ENCODE peak calls at places on chromosome 6, in eight cellular contexts. W, F, I, T, J, L, E and M are unnamed samples. For H3K27me3, the result is how much of the 10 kb centered on the place peaks cover.

GRCh38 chr6:129671442-129672344 is 38.3 kb downstream of the ARHGAP18 start:
- DNase-seq in W (peak), F (no peak), I (no peak), T (peak), J (no peak), L (no peak), E (no peak), M (peak)

GRCh38 chr6:138012682-138013081 is 94.5 kb downstream of the PERP start:
- DNase-seq in W (no peak), F (no peak), I (no peak), T (no peak), J (no peak), L (no peak), E (no peak), M (no peak)

GRCh38 chr6:112372213-112372806 is 25.2 kb downstream of the RFPL4B start:
- DNase-seq in W (no peak), F (peak), I (peak), T (no peak), J (no peak), L (peak), E (no peak), M (peak)

GRCh38 chr6:156423075-156423474 is 354.1 kb upstream of the ARID1B start:
- DNase-seq in W (no peak), F (no peak), I (no peak), T (no peak), J (peak), L (no peak), E (no peak), M (no peak)

GRCh38 chr6:127299522-127300240 is 33.0 kb downstream of the RNF146 start:
- DNase-seq in W (no peak), F (no peak), I (no peak), T (no peak), J (no peak), L (peak), E (no peak), M (no peak)

GRCh38 chr6:122154912-122155516 is 244.4 kb upstream of the HSF2 start:
- DNase-seq in W (no peak), F (no peak), I (no peak), T (no peak), J (no peak), L (no peak), E (no peak), M (no peak)

GRCh38 chr6:131383421-131384411 is 189.3 kb upstream of the ARG1 start:
- DNase-seq in W (no peak), F (no peak), I (no peak), T (no peak), J (no peak), L (no peak), E (no peak), M (no peak)

GRCh38 chr6:100446115-100446921 is 18.4 kb downstream of the SIM1 start:
- DNase-seq in W (no peak), F (no peak), I (no peak), T (no peak), J (no peak), L (no peak), E (no peak), M (no peak)

GRCh38 chr6:105401247-105402089 is 1.4 kb downstream of the PREP start:
- DNase-seq in W (no peak), F (peak), I (no peak), T (no peak), J (no peak), L (no peak), E (no peak), M (peak)

GRCh38 chr6:132797975-132798819 is at the start of gene SLC18B1:
- DNase-seq in W (peak), F (peak), I (no peak), T (no peak), J (peak), L (peak), E (peak), M (peak)

GRCh38 chr6:56699066-56699654 is 56.5 kb upstream of the DST start:
- DNase-seq in W (no peak), F (no peak), I (no peak), T (no peak), J (no peak), L (peak), E (no peak), M (no peak)

GRCh38 chr6:132218063-132218696 is 183.1 kb downstream of the MOXD1 start:
- DNase-seq in W (no peak), F (peak), I (peak), T (no peak), J (peak), L (peak), E (no peak), M (peak)

GRCh38 chr6:30683137-30683979 is 3.1 kb downstream of the PPP1R18 start:
- DNase-seq in W (no peak), F (no peak), I (no peak), T (no peak), J (no peak), L (no peak), E (no peak), M (no peak)

GRCh38 chr6:13558718-13559117 is 15.7 kb upstream of the SIRT5 start:
- DNase-seq in W (no peak), F (no peak), I (no peak), T (no peak), J (no peak), L (no peak), E (no peak), M (no peak)

GRCh38 chr6:80144753-80145152 is 38.3 kb downstream of the BCKDHB start:
- DNase-seq in W (no peak), F (no peak), I (no peak), T (no peak), J (no peak), L (no peak), E (no peak), M (no peak)

GRCh38 chr6:46057792-46058191 is 42.1 kb upstream of the CLIC5 start:
- DNase-seq in W (no peak), F (no peak), I (no peak), T (no peak), J (no peak), L (no peak), E (no peak), M (no peak)

GRCh38 chr6:169722362-169723199 is 1.7 kb downstream of the PHF10 start:
- DNase-seq in W (peak), F (peak), I (no peak), T (no peak), J (peak), L (peak), E (peak), M (peak)

GRCh38 chr6:63683071-63683603 is 47.5 kb downstream of the PHF3 start:
- DNase-seq in W (no peak), F (no peak), I (no peak), T (no peak), J (no peak), L (no peak), E (no peak), M (no peak)

GRCh38 chr6:36743032-36743431 is 45.4 kb downstream of the RAB44 start:
- DNase-seq in W (no peak), F (no peak), I (no peak), T (no peak), J (no peak), L (no peak), E (no peak), M (no peak)

GRCh38 chr6:42276008-42276890 is 58.6 kb upstream of the MRPS10 start:
- DNase-seq in W (no peak), F (no peak), I (no peak), T (no peak), J (peak), L (no peak), E (peak), M (peak)

GRCh38 chr6:168147205-168147738 is 68.3 kb upstream of the FRMD1 start:
- DNase-seq in W (no peak), F (no peak), I (no peak), T (no peak), J (no peak), L (no peak), E (no peak), M (no peak)

GRCh38 chr6:83511901-83512681 is at the start of gene PRSS35:
- DNase-seq in W (peak), F (peak), I (peak), T (no peak), J (peak), L (peak), E (peak), M (peak)

GRCh38 chr6:130421567-130421966 is 55.8 kb downstream of the TMEM200A start:
- DNase-seq in W (no peak), F (no peak), I (no peak), T (no peak), J (peak), L (no peak), E (no peak), M (peak)

GRCh38 chr6:42163941-42164340 is 9.2 kb upstream of the GUCA1A start:
- DNase-seq in W (no peak), F (no peak), I (no peak), T (no peak), J (no peak), L (no peak), E (no peak), M (no peak)

GRCh38 chr6:71489736-71490135 is 201.1 kb downstream of the OGFRL1 start:
- DNase-seq in W (peak), F (no peak), I (peak), T (no peak), J (peak), L (peak), E (no peak), M (peak)

GRCh38 chr6:160853946-160854345 is 137.6 kb upstream of the MAP3K4 start:
- DNase-seq in W (no peak), F (no peak), I (no peak), T (no peak), J (no peak), L (no peak), E (no peak), M (no peak)

GRCh38 chr6:25661129-25661779 is 9.2 kb downstream of the SCGN start:
- DNase-seq in W (no peak), F (no peak), I (no peak), T (no peak), J (no peak), L (no peak), E (no peak), M (no peak)

GRCh38 chr6:25670793-25671513 is 18.9 kb downstream of the SCGN start:
- DNase-seq in W (no peak), F (no peak), I (peak), T (no peak), J (no peak), L (peak), E (no peak), M (peak)

GRCh38 chr6:25660512-25660911 is 8.5 kb downstream of the SCGN start:
- DNase-seq in W (no peak), F (no peak), I (peak), T (no peak), J (peak), L (peak), E (no peak), M (peak)

GRCh38 chr6:25670208-25670607 is 18.2 kb downstream of the SCGN start:
- DNase-seq in W (no peak), F (no peak), I (no peak), T (no peak), J (no peak), L (no peak), E (no peak), M (no peak)

DNA sequence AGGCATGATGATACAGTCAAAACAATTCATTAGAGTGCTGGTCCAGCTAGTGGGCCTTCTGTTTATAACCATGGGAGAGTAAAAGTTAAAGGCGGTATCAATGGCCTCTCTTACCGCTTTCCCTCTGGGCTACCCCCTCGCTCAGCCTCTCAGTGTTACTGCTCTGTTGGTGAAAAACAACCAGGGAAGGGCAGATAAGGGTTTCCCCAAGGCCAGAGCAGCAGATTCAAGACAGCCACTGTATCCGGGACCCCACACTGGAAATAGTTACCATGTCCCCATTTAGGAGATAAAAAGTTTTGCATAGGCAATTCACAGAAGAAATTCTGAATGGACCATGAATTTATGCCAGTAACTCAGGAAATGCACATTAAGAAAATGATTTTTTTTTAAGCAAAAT is 13.4 kb downstream of the SCGN start:
- DNase-seq in W (no peak), F (no peak), I (no peak), T (no peak), J (no peak), L (no peak), E (no peak), M (no peak)
- TF ChIP-seq CTCF in W (no peak), F (no peak), I (no peak), T (no peak), J (no peak), L (no peak), E (no peak), M (no peak)

GRCh38 chr6:69881322-69882151 is 15.2 kb downstream of the COL19A1 start:
- DNase-seq in W (no peak), F (no peak), I (no peak), T (peak), J (no peak), L (no peak), E (no peak), M (no peak)
- H3K27ac ChIP-seq in W (no peak), F (no peak), I (no peak), T (peak), J (no peak), L (no peak), E (no peak), M (no peak)

GRCh38 chr6:28543671-28544131 is 18.0 kb downstream of the GPX5 start:
- DNase-seq in W (no peak), F (peak), I (no peak), T (no peak), J (no peak), L (no peak), E (no peak), M (peak)
- H3K27me3 ChIP-seq in W (half or more), F (under half), I (under half), T (under half), J (under half), L (under half), E (under half), M (under half)

GRCh38 chr6:39451831-39452230 is 129.3 kb upstream of the KCNK16 start:
- DNase-seq in W (no peak), F (no peak), I (peak), T (no peak), J (no peak), L (peak), E (no peak), M (no peak)
- TF ChIP-seq CTCF in W (no peak), F (peak), I (peak), T (peak), J (peak), L (peak), E (peak), M (peak)

DNA sequence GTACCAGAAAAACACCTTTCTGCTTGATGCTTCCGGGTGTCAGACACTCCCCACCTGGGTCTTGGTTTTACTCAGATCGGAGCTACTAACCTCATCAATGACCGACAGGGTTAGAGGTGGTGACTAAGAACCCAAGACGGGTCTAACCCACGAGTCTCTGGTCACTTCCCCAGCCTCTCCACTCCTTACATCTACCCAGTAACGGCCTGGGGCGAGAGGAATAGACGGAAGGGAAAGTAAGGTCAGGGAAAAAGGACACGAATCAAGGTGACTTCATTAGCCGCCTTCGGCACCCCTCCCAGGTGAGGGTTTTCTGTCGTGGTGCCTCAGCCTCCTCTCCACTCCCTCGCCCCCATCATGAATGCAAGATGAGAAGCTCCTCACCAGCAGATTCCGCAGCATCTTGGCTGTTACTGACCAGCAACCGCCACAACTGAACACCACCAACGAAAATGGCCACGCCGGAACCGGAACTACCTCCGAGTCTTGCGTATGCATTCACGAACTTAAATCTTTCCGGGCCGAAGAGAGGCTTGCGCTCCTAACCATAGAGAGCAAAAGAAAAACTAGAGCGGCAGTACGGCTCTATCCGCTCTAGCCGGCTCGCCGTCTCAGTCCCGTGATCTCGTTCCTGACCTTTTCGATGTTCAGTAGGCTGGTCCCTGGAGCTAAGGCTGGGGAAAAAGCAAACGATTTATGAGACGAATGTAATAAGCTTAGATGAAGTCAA is at the start of gene COX7A2:
- DNase-seq in W (peak), F (peak), I (peak), T (peak), J (peak), L (peak), E (peak), M (peak)
- H3K27ac ChIP-seq in W (peak), F (peak), I (peak), T (peak), J (peak), L (peak), E (peak), M (peak)

DNA sequence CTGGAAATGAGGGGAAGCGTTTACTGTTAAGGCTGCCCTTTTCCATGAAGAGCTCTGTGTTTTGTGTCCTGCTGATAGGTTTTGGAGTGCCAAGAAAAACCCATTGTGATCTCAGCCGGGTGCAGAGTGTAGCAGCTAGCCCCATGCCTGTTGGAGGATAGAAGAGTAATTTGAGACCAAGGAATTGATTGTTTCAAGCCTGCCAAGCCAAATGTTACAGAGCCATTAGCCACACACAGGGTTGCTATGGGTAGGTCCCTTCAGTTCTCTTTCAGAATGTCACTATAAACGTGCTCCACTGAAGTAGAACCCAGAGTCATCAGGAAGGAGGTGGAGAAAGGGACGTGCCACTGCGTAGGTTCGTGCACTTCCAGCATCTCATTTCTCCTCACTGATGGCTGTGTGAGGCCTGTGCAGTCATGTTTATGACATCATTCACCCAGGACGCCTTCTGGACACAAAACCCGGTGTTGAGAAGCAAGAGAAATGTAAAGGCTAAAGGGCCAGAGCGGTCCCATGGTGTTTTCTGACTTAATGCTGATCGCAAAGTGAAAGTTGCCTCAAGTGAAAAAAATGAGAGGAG is 6.6 kb downstream of the GMPR start:
- DNase-seq in W (no peak), F (no peak), I (no peak), T (no peak), J (no peak), L (no peak), E (no peak), M (peak)
- H3K27me3 ChIP-seq in W (under half), F (under half), I (under half), T (under half), J (under half), L (under half), E (under half), M (under half)